ENCODE peak calls at places on chromosome 15, in seven cellular contexts. C is Caco-2, X is AG09309, D is ovary, P is NB4, W is left ventricle myocardium inferior, T is fibroblast of pulmonary artery. E is an unnamed sample.

GRCh38 chr15:88908697-88909621 is 4.2 kb downstream of the MFGE8 start:
- DNase-seq in P (no peak), C (no peak), W (no peak), T (peak), X (no peak), D (peak), E (no peak)

GRCh38 chr15:35774653-35775052 is 228.7 kb upstream of the DPH6 start:
- DNase-seq in C (no peak), W (no peak), D (no peak), T (no peak), X (no peak), P (no peak), E (no peak)

GRCh38 chr15:39444729-39445470 is 136.0 kb upstream of the THBS1 start:
- DNase-seq in P (no peak), T (no peak), D (no peak), X (no peak), W (no peak), C (no peak), E (no peak)

GRCh38 chr15:80587816-80588456 is 107.2 kb upstream of the ABHD17C start:
- DNase-seq in D (no peak), P (peak), W (no peak), T (peak), C (no peak), X (no peak), E (no peak)

GRCh38 chr15:75720787-75721461 is 8.3 kb upstream of the CSPG4 start:
- DNase-seq in D (no peak), T (peak), P (peak), C (no peak), X (no peak), W (no peak), E (no peak)

GRCh38 chr15:101709466-101709865 is 14.8 kb downstream of the TARS3 start:
- DNase-seq in D (no peak), W (no peak), X (no peak), T (no peak), P (no peak), C (no peak), E (no peak)

GRCh38 chr15:64447536-64448315 is 12.7 kb upstream of the ZNF609 start:
- DNase-seq in W (no peak), P (peak), T (no peak), D (no peak), X (no peak), C (no peak), E (no peak)

GRCh38 chr15:31353931-31354330 is 27.3 kb downstream of the KLF13 start:
- DNase-seq in T (no peak), X (no peak), W (peak), P (no peak), D (no peak), C (no peak), E (no peak)

GRCh38 chr15:83897037-83897436 is 243.1 kb downstream of the ADAMTSL3 start:
- DNase-seq in X (no peak), D (no peak), T (no peak), P (no peak), W (no peak), C (no peak), E (no peak)

GRCh38 chr15:85000937-85001336 is 19.3 kb downstream of the PDE8A start:
- DNase-seq in D (no peak), W (no peak), T (no peak), C (no peak), X (no peak), P (no peak), E (no peak)

GRCh38 chr15:34119291-34119690 is 17.4 kb downstream of the PGBD4 start:
- DNase-seq in D (no peak), X (peak), C (no peak), T (peak), W (no peak), P (no peak), E (no peak)

GRCh38 chr15:52287114-52287513 is 8.5 kb downstream of the MYO5C start:
- DNase-seq in T (no peak), W (no peak), P (no peak), C (no peak), X (no peak), D (no peak), E (no peak)

GRCh38 chr15:76517910-76518309 is 181.3 kb downstream of the ISL2 start:
- DNase-seq in P (no peak), C (no peak), X (no peak), W (no peak), T (no peak), D (no peak), E (no peak)

GRCh38 chr15:80669599-80670273 is 25.4 kb upstream of the ABHD17C start:
- DNase-seq in D (no peak), X (no peak), P (no peak), W (no peak), T (peak), C (no peak), E (no peak)

GRCh38 chr15:36133686-36134085 is 445.7 kb upstream of the CDIN1 start:
- DNase-seq in D (no peak), X (no peak), P (no peak), C (no peak), T (peak), W (no peak), E (no peak)

GRCh38 chr15:95277266-95277665 is 1045.9 kb downstream of the MCTP2 start:
- DNase-seq in C (no peak), X (peak), W (no peak), P (no peak), D (no peak), T (no peak), E (peak)

GRCh38 chr15:70195808-70196304 is 98.1 kb upstream of the TLE3 start:
- DNase-seq in T (peak), P (no peak), D (peak), X (peak), C (no peak), W (peak), E (peak)

GRCh38 chr15:90261811-90262210 is 3.7 kb upstream of the NGRN start:
- DNase-seq in P (no peak), W (no peak), T (peak), C (no peak), D (no peak), X (no peak), E (no peak)

GRCh38 chr15:60004846-60005351 is 788 bp downstream of the FOXB1 start:
- DNase-seq in X (no peak), C (no peak), T (peak), D (no peak), P (no peak), W (no peak), E (no peak)

GRCh38 chr15:89034305-89034704 is 54.0 kb upstream of the ABHD2 start:
- DNase-seq in C (no peak), T (peak), P (peak), W (no peak), D (no peak), X (no peak), E (no peak)

GRCh38 chr15:73258271-73259108 is 110.3 kb downstream of the HCN4 start:
- DNase-seq in T (no peak), P (no peak), X (no peak), W (no peak), C (no peak), D (no peak), E (no peak)

GRCh38 chr15:48644827-48645557 is 517 bp downstream of the FBN1 start:
- DNase-seq in P (no peak), W (peak), D (peak), X (no peak), C (no peak), T (peak), E (no peak)

DNA sequence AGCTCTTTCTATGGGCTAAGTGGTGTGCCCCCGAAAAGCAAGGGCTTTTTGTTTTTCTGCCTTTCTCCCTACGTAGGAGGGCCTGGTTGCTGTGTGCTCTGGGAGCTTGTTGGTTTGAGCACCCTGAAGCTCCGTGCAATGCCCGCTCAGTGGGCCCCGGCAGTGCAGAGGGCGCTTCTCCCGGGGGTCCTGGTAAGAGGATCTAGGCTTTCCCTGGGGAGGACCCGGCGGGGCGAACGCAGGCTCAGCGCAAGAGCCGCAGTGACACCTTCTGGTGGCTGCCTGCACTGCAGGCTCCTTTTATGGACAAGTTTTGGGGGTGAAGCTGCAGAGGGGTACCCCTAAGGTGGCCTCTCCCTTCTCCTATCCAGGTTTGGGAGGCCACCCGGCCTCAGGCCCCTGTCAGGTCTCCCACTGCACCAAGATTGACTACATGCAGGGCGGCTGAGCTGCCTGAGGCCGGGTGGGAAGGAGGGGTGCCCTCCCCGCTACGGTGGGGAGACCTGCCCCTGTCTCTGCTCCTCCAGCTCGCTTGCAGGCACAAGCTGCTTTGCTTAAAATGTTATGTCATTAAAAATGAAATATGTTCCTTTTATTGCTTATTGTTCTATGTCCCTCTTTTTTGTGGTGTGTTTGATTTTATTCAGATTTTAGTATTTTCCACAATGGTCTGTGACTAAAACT is 387.9 kb downstream of the GABRG3 start:
- DNase-seq in P (peak), C (no peak), T (peak), D (no peak), W (no peak), X (no peak), E (no peak)
- TF ChIP-seq CTCF in P (peak), C (peak), T (peak), D (no peak), W (peak), X (peak), E (peak)

DNA sequence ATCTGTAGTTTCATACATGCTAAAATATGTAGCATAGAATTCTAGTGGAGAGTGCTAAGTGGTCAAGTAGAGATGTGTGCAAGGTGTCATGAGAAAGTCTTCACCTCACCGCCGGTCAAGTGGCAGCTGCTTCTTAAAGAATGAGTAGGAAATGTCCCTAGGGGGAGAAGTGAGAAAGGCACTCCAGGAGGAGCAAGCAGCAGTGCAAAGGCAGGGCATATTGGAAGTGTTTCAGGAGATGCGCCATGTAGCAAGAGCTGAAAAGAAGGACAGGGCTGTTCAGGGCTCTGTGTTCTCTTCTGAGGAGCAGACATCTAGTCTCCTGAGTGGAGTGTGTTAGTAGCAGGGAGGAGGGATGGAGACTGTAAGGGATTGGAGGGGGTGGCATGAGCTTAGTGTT is 312.4 kb upstream of the SEMA6D start:
- DNase-seq in X (no peak), P (no peak), D (no peak), T (no peak), W (no peak), C (no peak), E (no peak)
- TF ChIP-seq CTCF in X (no peak), P (no peak), D (no peak), T (no peak), W (no peak), C (no peak), E (no peak)

GRCh38 chr15:94135748-94136147 is 95.6 kb upstream of the MCTP2 start:
- DNase-seq in P (peak), D (no peak), X (no peak), T (no peak), C (no peak), W (no peak), E (no peak)

GRCh38 chr15:94126999-94127398 is 104.4 kb upstream of the MCTP2 start:
- DNase-seq in P (no peak), T (no peak), C (no peak), X (no peak), W (no peak), D (no peak), E (no peak)

DNA sequence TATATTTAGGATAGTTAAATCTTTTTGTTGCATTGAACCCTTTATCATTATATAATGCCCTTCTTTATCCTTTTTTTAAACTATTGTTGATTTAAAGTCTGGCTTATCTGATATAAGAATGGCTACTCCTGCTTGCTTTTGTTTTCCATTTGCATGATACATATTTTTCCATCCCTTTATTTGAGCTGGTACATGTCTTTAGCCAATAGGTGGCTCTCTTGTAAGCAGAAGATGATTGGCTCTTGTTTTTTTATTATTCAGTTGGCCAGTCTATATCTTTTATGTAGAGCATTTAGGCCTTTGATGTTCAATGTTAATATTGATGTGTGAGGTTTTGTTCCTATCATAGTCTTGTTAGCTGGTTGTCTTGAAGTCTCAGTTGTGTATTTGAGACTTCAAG is 99.5 kb upstream of the MCTP2 start:
- DNase-seq in W (no peak), D (no peak), P (no peak), T (no peak), C (no peak), X (no peak), E (no peak)
- TF ChIP-seq CTCF in W (no peak), D (no peak), P (no peak), T (no peak), C (no peak), X (no peak), E (peak)

DNA sequence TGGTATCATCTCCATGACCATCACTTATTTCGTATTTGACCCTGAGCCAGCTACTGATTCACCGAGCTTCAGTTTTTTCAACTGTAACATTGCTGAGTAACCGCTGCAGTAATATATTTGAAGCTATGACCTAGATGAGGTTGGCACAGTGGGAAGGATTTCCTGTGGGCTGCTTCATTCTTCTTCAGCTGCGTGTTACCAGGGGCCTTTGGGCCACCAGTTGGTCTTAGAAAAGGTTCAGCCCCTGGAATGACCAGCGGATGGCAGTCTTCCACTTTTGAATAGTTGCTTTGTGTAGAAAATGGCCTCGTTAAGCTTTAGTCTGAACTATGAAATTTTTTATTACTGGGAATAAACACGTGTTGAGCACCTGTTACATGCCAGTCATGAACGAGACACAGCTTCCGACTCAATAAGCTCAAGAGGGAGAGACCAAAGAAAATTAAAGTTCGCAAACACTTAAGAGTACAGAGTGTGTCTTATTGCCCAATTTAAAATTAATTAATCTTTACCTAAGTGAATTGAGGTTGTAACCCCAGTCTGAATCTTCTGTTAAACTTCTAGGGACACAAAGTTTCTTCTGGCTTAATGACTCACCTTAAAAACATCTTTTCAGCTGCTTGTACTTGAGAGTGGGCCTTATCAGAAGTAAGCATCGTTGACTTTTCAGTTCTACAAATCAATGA is 57.6 kb upstream of the NR2E3 start:
- DNase-seq in D (no peak), X (peak), T (peak), W (no peak), C (peak), P (peak), E (peak)
- TF ChIP-seq CTCF in D (no peak), X (peak), T (peak), W (peak), C (peak), P (peak), E (peak)